ENCODE peak calls at places on chromosomes 6 and 20, in eight cellular contexts. T, V, K, Y, P, W, M and E are unnamed samples.

GRCh38 chr6:126039284-126039683 is 52.9 kb downstream of the TRMT11 start:
- DNase-seq in T (no peak), V (no peak), K (no peak), Y (peak), P (no peak), W (no peak), M (no peak), E (no peak)

GRCh38 chr6:138537090-138537489 is 37.8 kb upstream of the NHSL1 start:
- DNase-seq in T (no peak), V (no peak), K (peak), Y (peak), P (no peak), W (no peak), M (no peak), E (no peak)

GRCh38 chr6:1832844-1833787 is 223.4 kb downstream of the FOXC1 start:
- DNase-seq in T (no peak), V (no peak), K (no peak), Y (peak), P (no peak), W (peak), M (no peak), E (no peak)

GRCh38 chr20:14235355-14235754 is 102.1 kb downstream of the FLRT3 start:
- DNase-seq in T (no peak), V (peak), K (peak), Y (peak), P (no peak), W (no peak), M (no peak), E (no peak)

GRCh38 chr20:19138758-19139157 is 73.7 kb upstream of the SLC24A3 start:
- DNase-seq in T (no peak), V (no peak), K (no peak), Y (no peak), P (no peak), W (no peak), M (no peak), E (no peak)

GRCh38 chr6:686528-686927 is 6.4 kb downstream of the EXOC2 start:
- DNase-seq in T (no peak), V (no peak), K (no peak), Y (peak), P (no peak), W (no peak), M (no peak), E (no peak)

GRCh38 chr6:16897669-16898068 is 136.4 kb upstream of the ATXN1 start:
- DNase-seq in T (no peak), V (no peak), K (no peak), Y (no peak), P (no peak), W (no peak), M (no peak), E (no peak)

GRCh38 chr20:18056174-18057105 is 1.3 kb downstream of the OVOL2 start:
- DNase-seq in T (no peak), V (no peak), K (no peak), Y (peak), P (no peak), W (peak), M (no peak), E (no peak)

GRCh38 chr6:15434263-15434662 is 188.4 kb downstream of the JARID2 start:
- DNase-seq in T (no peak), V (no peak), K (no peak), Y (no peak), P (no peak), W (no peak), M (no peak), E (no peak)

GRCh38 chr6:26502169-26502568 is 2.1 kb downstream of the BTN1A1 start:
- DNase-seq in T (no peak), V (no peak), K (no peak), Y (no peak), P (peak), W (no peak), M (no peak), E (no peak)

GRCh38 chr6:53795702-53796450 is 1.1 kb downstream of the LRRC1 start:
- DNase-seq in T (peak), V (no peak), K (no peak), Y (no peak), P (no peak), W (peak), M (no peak), E (no peak)